ENCODE peak calls at places on chromosomes 1 and 21, in nine cellular contexts. One of them, this sample, is unnamed.

GRCh38 chr1:153375511-153375910 is at the start of gene S100A12:
- DNase-seq in activated CD8-positive, alpha-beta memory T cell treated with anti-CD3 and anti-CD28 coated beads for 48 hours: no peak
- DNase-seq in kidney glomerular epithelial cell: peak; percentile 92
- DNase-seq in glutamatergic neuron: no peak
- DNase-seq in endothelial cell: no peak
- DNase-seq in HT-29: no peak
- DNase-seq in fibroblast of the conjunctiva: peak; percentile 40
- DNase-seq in left cardiac atrium: no peak
- DNase-seq in stimulated activated CD4-positive, alpha-beta T cell treated with anti-CD3 and anti-CD28 coated beads, Interleukin-15, amount 100 ng/mL, for 1 hour: no peak
- DNase-seq in this sample: peak; percentile 48

GRCh38 chr1:36486436-36487335 is 4.0 kb upstream of the CSF3R start:
- DNase-seq in activated CD8-positive, alpha-beta memory T cell treated with anti-CD3 and anti-CD28 coated beads for 48 hours: no peak
- DNase-seq in kidney glomerular epithelial cell: no peak
- DNase-seq in glutamatergic neuron: no peak
- DNase-seq in endothelial cell: no peak
- DNase-seq in HT-29: peak; percentile 69
- DNase-seq in fibroblast of the conjunctiva: no peak
- DNase-seq in left cardiac atrium: peak; percentile 44
- DNase-seq in stimulated activated CD4-positive, alpha-beta T cell treated with anti-CD3 and anti-CD28 coated beads, Interleukin-15, amount 100 ng/mL, for 1 hour: no peak
- DNase-seq in this sample: no peak

GRCh38 chr1:208803371-208803811 is 559.2 kb upstream of the PLXNA2 start:
- DNase-seq in activated CD8-positive, alpha-beta memory T cell treated with anti-CD3 and anti-CD28 coated beads for 48 hours: no peak
- DNase-seq in kidney glomerular epithelial cell: no peak
- DNase-seq in glutamatergic neuron: no peak
- DNase-seq in endothelial cell: no peak
- DNase-seq in HT-29: no peak
- DNase-seq in fibroblast of the conjunctiva: no peak
- DNase-seq in left cardiac atrium: no peak
- DNase-seq in stimulated activated CD4-positive, alpha-beta T cell treated with anti-CD3 and anti-CD28 coated beads, Interleukin-15, amount 100 ng/mL, for 1 hour: no peak
- DNase-seq in this sample: no peak

GRCh38 chr1:16215882-16216753 is 3.7 kb upstream of the ARHGEF19 start:
- DNase-seq in activated CD8-positive, alpha-beta memory T cell treated with anti-CD3 and anti-CD28 coated beads for 48 hours: no peak
- DNase-seq in kidney glomerular epithelial cell: peak; percentile 0
- DNase-seq in glutamatergic neuron: peak; percentile 91
- DNase-seq in endothelial cell: peak; percentile 86
- DNase-seq in HT-29: peak; percentile 82
- DNase-seq in fibroblast of the conjunctiva: peak; percentile 76
- DNase-seq in left cardiac atrium: peak; percentile 94
- DNase-seq in stimulated activated CD4-positive, alpha-beta T cell treated with anti-CD3 and anti-CD28 coated beads, Interleukin-15, amount 100 ng/mL, for 1 hour: no peak
- DNase-seq in this sample: no peak

GRCh38 chr1:8040586-8040985 is 14.5 kb upstream of the ERRFI1 start:
- DNase-seq in activated CD8-positive, alpha-beta memory T cell treated with anti-CD3 and anti-CD28 coated beads for 48 hours: no peak
- DNase-seq in kidney glomerular epithelial cell: peak; percentile 95
- DNase-seq in glutamatergic neuron: no peak
- DNase-seq in endothelial cell: no peak
- DNase-seq in HT-29: peak; percentile 97
- DNase-seq in fibroblast of the conjunctiva: peak; percentile 97
- DNase-seq in left cardiac atrium: peak; percentile 83
- DNase-seq in stimulated activated CD4-positive, alpha-beta T cell treated with anti-CD3 and anti-CD28 coated beads, Interleukin-15, amount 100 ng/mL, for 1 hour: no peak
- DNase-seq in this sample: peak; percentile 94

GRCh38 chr1:212366901-212367300 is 47.8 kb downstream of the PACC1 start:
- DNase-seq in activated CD8-positive, alpha-beta memory T cell treated with anti-CD3 and anti-CD28 coated beads for 48 hours: no peak
- DNase-seq in kidney glomerular epithelial cell: no peak
- DNase-seq in glutamatergic neuron: no peak
- DNase-seq in endothelial cell: no peak
- DNase-seq in HT-29: no peak
- DNase-seq in fibroblast of the conjunctiva: peak; percentile 5
- DNase-seq in left cardiac atrium: no peak
- DNase-seq in stimulated activated CD4-positive, alpha-beta T cell treated with anti-CD3 and anti-CD28 coated beads, Interleukin-15, amount 100 ng/mL, for 1 hour: no peak
- DNase-seq in this sample: no peak

GRCh38 chr1:67608661-67609571 is 76.1 kb upstream of the GADD45A start:
- DNase-seq in activated CD8-positive, alpha-beta memory T cell treated with anti-CD3 and anti-CD28 coated beads for 48 hours: no peak
- DNase-seq in kidney glomerular epithelial cell: no peak
- DNase-seq in glutamatergic neuron: no peak
- DNase-seq in endothelial cell: no peak
- DNase-seq in HT-29: no peak
- DNase-seq in fibroblast of the conjunctiva: no peak
- DNase-seq in left cardiac atrium: no peak
- DNase-seq in stimulated activated CD4-positive, alpha-beta T cell treated with anti-CD3 and anti-CD28 coated beads, Interleukin-15, amount 100 ng/mL, for 1 hour: no peak
- DNase-seq in this sample: no peak

GRCh38 chr1:167800241-167800640 is 78.5 kb downstream of the MPZL1 start:
- DNase-seq in activated CD8-positive, alpha-beta memory T cell treated with anti-CD3 and anti-CD28 coated beads for 48 hours: no peak
- DNase-seq in kidney glomerular epithelial cell: no peak
- DNase-seq in glutamatergic neuron: no peak
- DNase-seq in endothelial cell: no peak
- DNase-seq in HT-29: no peak
- DNase-seq in fibroblast of the conjunctiva: no peak
- DNase-seq in left cardiac atrium: no peak
- DNase-seq in stimulated activated CD4-positive, alpha-beta T cell treated with anti-CD3 and anti-CD28 coated beads, Interleukin-15, amount 100 ng/mL, for 1 hour: no peak
- DNase-seq in this sample: no peak

GRCh38 chr1:54324750-54325704 is 81.2 kb downstream of the SSBP3 start:
- DNase-seq in activated CD8-positive, alpha-beta memory T cell treated with anti-CD3 and anti-CD28 coated beads for 48 hours: no peak
- DNase-seq in kidney glomerular epithelial cell: no peak
- DNase-seq in glutamatergic neuron: no peak
- DNase-seq in endothelial cell: no peak
- DNase-seq in HT-29: no peak
- DNase-seq in fibroblast of the conjunctiva: no peak
- DNase-seq in left cardiac atrium: no peak
- DNase-seq in stimulated activated CD4-positive, alpha-beta T cell treated with anti-CD3 and anti-CD28 coated beads, Interleukin-15, amount 100 ng/mL, for 1 hour: no peak
- DNase-seq in this sample: no peak

GRCh38 chr1:9395031-9395430 is 102.3 kb downstream of the SPSB1 start:
- DNase-seq in activated CD8-positive, alpha-beta memory T cell treated with anti-CD3 and anti-CD28 coated beads for 48 hours: no peak
- DNase-seq in kidney glomerular epithelial cell: no peak
- DNase-seq in glutamatergic neuron: no peak
- DNase-seq in endothelial cell: no peak
- DNase-seq in HT-29: no peak
- DNase-seq in fibroblast of the conjunctiva: no peak
- DNase-seq in left cardiac atrium: no peak
- DNase-seq in stimulated activated CD4-positive, alpha-beta T cell treated with anti-CD3 and anti-CD28 coated beads, Interleukin-15, amount 100 ng/mL, for 1 hour: no peak
- DNase-seq in this sample: no peak

GRCh38 chr1:247090455-247090854 is 11.8 kb upstream of the ZNF670 start:
- DNase-seq in activated CD8-positive, alpha-beta memory T cell treated with anti-CD3 and anti-CD28 coated beads for 48 hours: no peak
- DNase-seq in kidney glomerular epithelial cell: no peak
- DNase-seq in glutamatergic neuron: no peak
- DNase-seq in endothelial cell: no peak
- DNase-seq in HT-29: no peak
- DNase-seq in fibroblast of the conjunctiva: no peak
- DNase-seq in left cardiac atrium: no peak
- DNase-seq in stimulated activated CD4-positive, alpha-beta T cell treated with anti-CD3 and anti-CD28 coated beads, Interleukin-15, amount 100 ng/mL, for 1 hour: no peak
- DNase-seq in this sample: no peak

GRCh38 chr1:54547601-54548388 is at the start of gene ACOT11:
- DNase-seq in activated CD8-positive, alpha-beta memory T cell treated with anti-CD3 and anti-CD28 coated beads for 48 hours: no peak
- DNase-seq in kidney glomerular epithelial cell: peak; percentile 73
- DNase-seq in glutamatergic neuron: no peak
- DNase-seq in endothelial cell: no peak
- DNase-seq in HT-29: peak; percentile 51
- DNase-seq in fibroblast of the conjunctiva: peak; percentile 51
- DNase-seq in left cardiac atrium: peak; percentile 89
- DNase-seq in stimulated activated CD4-positive, alpha-beta T cell treated with anti-CD3 and anti-CD28 coated beads, Interleukin-15, amount 100 ng/mL, for 1 hour: no peak
- DNase-seq in this sample: no peak

GRCh38 chr21:21200103-21200938 is 202.1 kb downstream of the NCAM2 start:
- DNase-seq in activated CD8-positive, alpha-beta memory T cell treated with anti-CD3 and anti-CD28 coated beads for 48 hours: peak; percentile 5
- DNase-seq in kidney glomerular epithelial cell: peak; percentile 45
- DNase-seq in glutamatergic neuron: no peak
- DNase-seq in endothelial cell: no peak
- DNase-seq in HT-29: no peak
- DNase-seq in fibroblast of the conjunctiva: peak; percentile 96
- DNase-seq in left cardiac atrium: peak; percentile 47
- DNase-seq in stimulated activated CD4-positive, alpha-beta T cell treated with anti-CD3 and anti-CD28 coated beads, Interleukin-15, amount 100 ng/mL, for 1 hour: no peak
- DNase-seq in this sample: peak; percentile 3

GRCh38 chr1:190436615-190437014 is 41.0 kb downstream of the BRINP3 start:
- DNase-seq in activated CD8-positive, alpha-beta memory T cell treated with anti-CD3 and anti-CD28 coated beads for 48 hours: no peak
- DNase-seq in kidney glomerular epithelial cell: no peak
- DNase-seq in glutamatergic neuron: no peak
- DNase-seq in endothelial cell: no peak
- DNase-seq in HT-29: peak; percentile 45
- DNase-seq in fibroblast of the conjunctiva: peak; percentile 30
- DNase-seq in left cardiac atrium: no peak
- DNase-seq in stimulated activated CD4-positive, alpha-beta T cell treated with anti-CD3 and anti-CD28 coated beads, Interleukin-15, amount 100 ng/mL, for 1 hour: no peak
- DNase-seq in this sample: peak; percentile 25

GRCh38 chr1:3001471-3002348 is 19.6 kb upstream of the ACTRT2 start:
- DNase-seq in activated CD8-positive, alpha-beta memory T cell treated with anti-CD3 and anti-CD28 coated beads for 48 hours: no peak
- DNase-seq in kidney glomerular epithelial cell: no peak
- DNase-seq in glutamatergic neuron: no peak
- DNase-seq in endothelial cell: no peak
- DNase-seq in HT-29: no peak
- DNase-seq in fibroblast of the conjunctiva: no peak
- DNase-seq in left cardiac atrium: no peak
- DNase-seq in stimulated activated CD4-positive, alpha-beta T cell treated with anti-CD3 and anti-CD28 coated beads, Interleukin-15, amount 100 ng/mL, for 1 hour: no peak
- DNase-seq in this sample: no peak

GRCh38 chr1:176989754-176990153 is 174.8 kb downstream of the ASTN1 start:
- DNase-seq in activated CD8-positive, alpha-beta memory T cell treated with anti-CD3 and anti-CD28 coated beads for 48 hours: no peak
- DNase-seq in kidney glomerular epithelial cell: no peak
- DNase-seq in glutamatergic neuron: no peak
- DNase-seq in endothelial cell: no peak
- DNase-seq in HT-29: no peak
- DNase-seq in fibroblast of the conjunctiva: no peak
- DNase-seq in left cardiac atrium: no peak
- DNase-seq in stimulated activated CD4-positive, alpha-beta T cell treated with anti-CD3 and anti-CD28 coated beads, Interleukin-15, amount 100 ng/mL, for 1 hour: no peak
- DNase-seq in this sample: no peak

GRCh38 chr1:27388337-27389005 is 4.0 kb upstream of the GPR3 start:
- DNase-seq in activated CD8-positive, alpha-beta memory T cell treated with anti-CD3 and anti-CD28 coated beads for 48 hours: no peak
- DNase-seq in kidney glomerular epithelial cell: peak; percentile 39
- DNase-seq in glutamatergic neuron: peak; percentile 64
- DNase-seq in endothelial cell: peak; percentile 63
- DNase-seq in HT-29: peak; percentile 90
- DNase-seq in fibroblast of the conjunctiva: no peak
- DNase-seq in left cardiac atrium: peak; percentile 71
- DNase-seq in stimulated activated CD4-positive, alpha-beta T cell treated with anti-CD3 and anti-CD28 coated beads, Interleukin-15, amount 100 ng/mL, for 1 hour: peak; percentile 40
- DNase-seq in this sample: peak; percentile 69

GRCh38 chr1:229579101-229579651 is 20.7 kb upstream of the ABCB10 start:
- DNase-seq in activated CD8-positive, alpha-beta memory T cell treated with anti-CD3 and anti-CD28 coated beads for 48 hours: no peak
- DNase-seq in kidney glomerular epithelial cell: no peak
- DNase-seq in glutamatergic neuron: no peak
- DNase-seq in endothelial cell: peak; percentile 28
- DNase-seq in HT-29: no peak
- DNase-seq in fibroblast of the conjunctiva: no peak
- DNase-seq in left cardiac atrium: peak; percentile 67
- DNase-seq in stimulated activated CD4-positive, alpha-beta T cell treated with anti-CD3 and anti-CD28 coated beads, Interleukin-15, amount 100 ng/mL, for 1 hour: no peak
- DNase-seq in this sample: no peak

GRCh38 chr1:52002038-52002917 is 11.8 kb upstream of the RAB3B start:
- DNase-seq in activated CD8-positive, alpha-beta memory T cell treated with anti-CD3 and anti-CD28 coated beads for 48 hours: no peak
- DNase-seq in kidney glomerular epithelial cell: peak; percentile 88
- DNase-seq in glutamatergic neuron: no peak
- DNase-seq in endothelial cell: peak; percentile 87
- DNase-seq in HT-29: peak; percentile 97
- DNase-seq in fibroblast of the conjunctiva: peak; percentile 90
- DNase-seq in left cardiac atrium: no peak
- DNase-seq in stimulated activated CD4-positive, alpha-beta T cell treated with anti-CD3 and anti-CD28 coated beads, Interleukin-15, amount 100 ng/mL, for 1 hour: peak; percentile 19
- DNase-seq in this sample: peak; percentile 80

GRCh38 chr1:111732718-111733117 is 6.5 kb downstream of the INKA2 start:
- DNase-seq in activated CD8-positive, alpha-beta memory T cell treated with anti-CD3 and anti-CD28 coated beads for 48 hours: no peak
- DNase-seq in kidney glomerular epithelial cell: no peak
- DNase-seq in glutamatergic neuron: no peak
- DNase-seq in endothelial cell: no peak
- DNase-seq in HT-29: no peak
- DNase-seq in fibroblast of the conjunctiva: no peak
- DNase-seq in left cardiac atrium: no peak
- DNase-seq in stimulated activated CD4-positive, alpha-beta T cell treated with anti-CD3 and anti-CD28 coated beads, Interleukin-15, amount 100 ng/mL, for 1 hour: no peak
- DNase-seq in this sample: no peak

GRCh38 chr1:33140153-33141149 is 41.4 kb downstream of the TRIM62 start:
- DNase-seq in activated CD8-positive, alpha-beta memory T cell treated with anti-CD3 and anti-CD28 coated beads for 48 hours: no peak
- DNase-seq in kidney glomerular epithelial cell: no peak
- DNase-seq in glutamatergic neuron: no peak
- DNase-seq in endothelial cell: no peak
- DNase-seq in HT-29: no peak
- DNase-seq in fibroblast of the conjunctiva: no peak
- DNase-seq in left cardiac atrium: no peak
- DNase-seq in stimulated activated CD4-positive, alpha-beta T cell treated with anti-CD3 and anti-CD28 coated beads, Interleukin-15, amount 100 ng/mL, for 1 hour: no peak
- DNase-seq in this sample: no peak

GRCh38 chr1:26289158-26290059 is 9.5 kb downstream of the SH3BGRL3 start:
- DNase-seq in activated CD8-positive, alpha-beta memory T cell treated with anti-CD3 and anti-CD28 coated beads for 48 hours: no peak
- DNase-seq in kidney glomerular epithelial cell: no peak
- DNase-seq in glutamatergic neuron: no peak
- DNase-seq in endothelial cell: no peak
- DNase-seq in HT-29: no peak
- DNase-seq in fibroblast of the conjunctiva: no peak
- DNase-seq in left cardiac atrium: no peak
- DNase-seq in stimulated activated CD4-positive, alpha-beta T cell treated with anti-CD3 and anti-CD28 coated beads, Interleukin-15, amount 100 ng/mL, for 1 hour: no peak
- DNase-seq in this sample: no peak

GRCh38 chr1:99265124-99265523 is 832 bp downstream of the PLPPR4 start:
- DNase-seq in activated CD8-positive, alpha-beta memory T cell treated with anti-CD3 and anti-CD28 coated beads for 48 hours: no peak
- DNase-seq in kidney glomerular epithelial cell: no peak
- DNase-seq in glutamatergic neuron: no peak
- DNase-seq in endothelial cell: no peak
- DNase-seq in HT-29: no peak
- DNase-seq in fibroblast of the conjunctiva: no peak
- DNase-seq in left cardiac atrium: no peak
- DNase-seq in stimulated activated CD4-positive, alpha-beta T cell treated with anti-CD3 and anti-CD28 coated beads, Interleukin-15, amount 100 ng/mL, for 1 hour: no peak
- DNase-seq in this sample: no peak

GRCh38 chr1:96971849-96972602 is 250.4 kb downstream of the PTBP2 start:
- DNase-seq in activated CD8-positive, alpha-beta memory T cell treated with anti-CD3 and anti-CD28 coated beads for 48 hours: no peak
- DNase-seq in kidney glomerular epithelial cell: no peak
- DNase-seq in glutamatergic neuron: no peak
- DNase-seq in endothelial cell: no peak
- DNase-seq in HT-29: no peak
- DNase-seq in fibroblast of the conjunctiva: no peak
- DNase-seq in left cardiac atrium: no peak
- DNase-seq in stimulated activated CD4-positive, alpha-beta T cell treated with anti-CD3 and anti-CD28 coated beads, Interleukin-15, amount 100 ng/mL, for 1 hour: no peak
- DNase-seq in this sample: no peak

GRCh38 chr1:109926662-109927300 is 16.1 kb downstream of the CSF1 start:
- DNase-seq in activated CD8-positive, alpha-beta memory T cell treated with anti-CD3 and anti-CD28 coated beads for 48 hours: no peak
- DNase-seq in kidney glomerular epithelial cell: peak; percentile 40
- DNase-seq in glutamatergic neuron: no peak
- DNase-seq in endothelial cell: no peak
- DNase-seq in HT-29: no peak
- DNase-seq in fibroblast of the conjunctiva: no peak
- DNase-seq in left cardiac atrium: no peak
- DNase-seq in stimulated activated CD4-positive, alpha-beta T cell treated with anti-CD3 and anti-CD28 coated beads, Interleukin-15, amount 100 ng/mL, for 1 hour: no peak
- DNase-seq in this sample: no peak

GRCh38 chr1:151059342-151060240 is at the start of gene CDC42SE1:
- DNase-seq in activated CD8-positive, alpha-beta memory T cell treated with anti-CD3 and anti-CD28 coated beads for 48 hours: peak; percentile 73
- DNase-seq in kidney glomerular epithelial cell: peak; percentile 52
- DNase-seq in glutamatergic neuron: peak; percentile 91
- DNase-seq in endothelial cell: peak; percentile 88
- DNase-seq in HT-29: peak; percentile 83
- DNase-seq in fibroblast of the conjunctiva: peak; percentile 59
- DNase-seq in left cardiac atrium: peak; percentile 90
- DNase-seq in stimulated activated CD4-positive, alpha-beta T cell treated with anti-CD3 and anti-CD28 coated beads, Interleukin-15, amount 100 ng/mL, for 1 hour: peak; percentile 69
- DNase-seq in this sample: peak; percentile 88

GRCh38 chr1:26358411-26359384 is 4.8 kb upstream of the CRYBG2 start:
- DNase-seq in activated CD8-positive, alpha-beta memory T cell treated with anti-CD3 and anti-CD28 coated beads for 48 hours: peak; percentile 25
- DNase-seq in kidney glomerular epithelial cell: no peak
- DNase-seq in glutamatergic neuron: no peak
- DNase-seq in endothelial cell: no peak
- DNase-seq in HT-29: peak; percentile 93
- DNase-seq in fibroblast of the conjunctiva: no peak
- DNase-seq in left cardiac atrium: no peak
- DNase-seq in stimulated activated CD4-positive, alpha-beta T cell treated with anti-CD3 and anti-CD28 coated beads, Interleukin-15, amount 100 ng/mL, for 1 hour: peak; percentile 44
- DNase-seq in this sample: peak; percentile 88

GRCh38 chr1:86018311-86018923 is 138.2 kb downstream of the COL24A1 start:
- DNase-seq in activated CD8-positive, alpha-beta memory T cell treated with anti-CD3 and anti-CD28 coated beads for 48 hours: no peak
- DNase-seq in kidney glomerular epithelial cell: peak; percentile 11
- DNase-seq in glutamatergic neuron: no peak
- DNase-seq in endothelial cell: peak; percentile 35
- DNase-seq in HT-29: peak; percentile 56
- DNase-seq in fibroblast of the conjunctiva: no peak
- DNase-seq in left cardiac atrium: no peak
- DNase-seq in stimulated activated CD4-positive, alpha-beta T cell treated with anti-CD3 and anti-CD28 coated beads, Interleukin-15, amount 100 ng/mL, for 1 hour: no peak
- DNase-seq in this sample: peak; percentile 43

GRCh38 chr1:159311679-159312078 is 9.5 kb downstream of the FCER1A start:
- DNase-seq in activated CD8-positive, alpha-beta memory T cell treated with anti-CD3 and anti-CD28 coated beads for 48 hours: no peak
- DNase-seq in kidney glomerular epithelial cell: no peak
- DNase-seq in glutamatergic neuron: no peak
- DNase-seq in endothelial cell: no peak
- DNase-seq in HT-29: no peak
- DNase-seq in fibroblast of the conjunctiva: no peak
- DNase-seq in left cardiac atrium: no peak
- DNase-seq in stimulated activated CD4-positive, alpha-beta T cell treated with anti-CD3 and anti-CD28 coated beads, Interleukin-15, amount 100 ng/mL, for 1 hour: no peak
- DNase-seq in this sample: no peak

GRCh38 chr1:245090491-245091090 is 64.2 kb upstream of the KIF26B start:
- DNase-seq in activated CD8-positive, alpha-beta memory T cell treated with anti-CD3 and anti-CD28 coated beads for 48 hours: no peak
- DNase-seq in kidney glomerular epithelial cell: peak; percentile 28
- DNase-seq in glutamatergic neuron: no peak
- DNase-seq in endothelial cell: no peak
- DNase-seq in HT-29: no peak
- DNase-seq in fibroblast of the conjunctiva: no peak
- DNase-seq in left cardiac atrium: no peak
- DNase-seq in stimulated activated CD4-positive, alpha-beta T cell treated with anti-CD3 and anti-CD28 coated beads, Interleukin-15, amount 100 ng/mL, for 1 hour: no peak
- DNase-seq in this sample: no peak

GRCh38 chr1:6034750-6035096 is 11.0 kb upstream of the KCNAB2 start:
- DNase-seq in activated CD8-positive, alpha-beta memory T cell treated with anti-CD3 and anti-CD28 coated beads for 48 hours: no peak
- DNase-seq in kidney glomerular epithelial cell: no peak
- DNase-seq in glutamatergic neuron: no peak
- DNase-seq in endothelial cell: no peak
- DNase-seq in HT-29: no peak
- DNase-seq in fibroblast of the conjunctiva: no peak
- DNase-seq in left cardiac atrium: no peak
- DNase-seq in stimulated activated CD4-positive, alpha-beta T cell treated with anti-CD3 and anti-CD28 coated beads, Interleukin-15, amount 100 ng/mL, for 1 hour: no peak
- DNase-seq in this sample: no peak

This sample was measured in LoVo.